ENCODE peak calls at places on chromosomes 13 and 19, in four cellular contexts. One of them, this sample, is unnamed.

GRCh38 chr19:33394006-33394722 is 20.7 kb downstream of the CEBPG start:
- DNase-seq in AML-193: peak; percentile 49
- DNase-seq in NCI-H446 treated with DMSO at 0.1 percent for 48 hours: no peak
- DNase-seq in stimulated activated naive CD8-positive, alpha-beta T cell treated with anti-CD3 and anti-CD28 coated beads, Interleukin-15, Interleukin-2, amounts not matched to agents 100 U/mL and 50 U/mL, for 24 hours: no peak
- DNase-seq in this sample: no peak

GRCh38 chr19:41998246-41999020 is 4.4 kb upstream of the ATP1A3 start:
- DNase-seq in AML-193: no peak
- DNase-seq in NCI-H446 treated with DMSO at 0.1 percent for 48 hours: no peak
- DNase-seq in stimulated activated naive CD8-positive, alpha-beta T cell treated with anti-CD3 and anti-CD28 coated beads, Interleukin-15, Interleukin-2, amounts not matched to agents 100 U/mL and 50 U/mL, for 24 hours: peak; percentile 76
- DNase-seq in this sample: no peak

GRCh38 chr13:76812971-76813691 is 73.1 kb downstream of the KCTD12 start:
- DNase-seq in AML-193: no peak
- DNase-seq in NCI-H446 treated with DMSO at 0.1 percent for 48 hours: no peak
- DNase-seq in stimulated activated naive CD8-positive, alpha-beta T cell treated with anti-CD3 and anti-CD28 coated beads, Interleukin-15, Interleukin-2, amounts not matched to agents 100 U/mL and 50 U/mL, for 24 hours: no peak
- DNase-seq in this sample: no peak

GRCh38 chr13:21435710-21436151 is 23.4 kb downstream of the ZDHHC20 start:
- DNase-seq in AML-193: peak; percentile 25
- DNase-seq in NCI-H446 treated with DMSO at 0.1 percent for 48 hours: no peak
- DNase-seq in stimulated activated naive CD8-positive, alpha-beta T cell treated with anti-CD3 and anti-CD28 coated beads, Interleukin-15, Interleukin-2, amounts not matched to agents 100 U/mL and 50 U/mL, for 24 hours: peak; percentile 40
- DNase-seq in this sample: peak; percentile 46

GRCh38 chr13:21240586-21240985 is 64.1 kb downstream of the MRPL57 start:
- DNase-seq in AML-193: no peak
- DNase-seq in NCI-H446 treated with DMSO at 0.1 percent for 48 hours: no peak
- DNase-seq in stimulated activated naive CD8-positive, alpha-beta T cell treated with anti-CD3 and anti-CD28 coated beads, Interleukin-15, Interleukin-2, amounts not matched to agents 100 U/mL and 50 U/mL, for 24 hours: no peak
- DNase-seq in this sample: peak; percentile 33

GRCh38 chr13:84607614-84608013 is 725.3 kb upstream of the SLITRK1 start:
- DNase-seq in AML-193: no peak
- DNase-seq in NCI-H446 treated with DMSO at 0.1 percent for 48 hours: peak; percentile 48
- DNase-seq in stimulated activated naive CD8-positive, alpha-beta T cell treated with anti-CD3 and anti-CD28 coated beads, Interleukin-15, Interleukin-2, amounts not matched to agents 100 U/mL and 50 U/mL, for 24 hours: no peak
- DNase-seq in this sample: no peak

GRCh38 chr13:45781553-45782326 is 69.8 kb downstream of the SIAH3 start:
- DNase-seq in AML-193: no peak
- DNase-seq in NCI-H446 treated with DMSO at 0.1 percent for 48 hours: peak; percentile 86
- DNase-seq in stimulated activated naive CD8-positive, alpha-beta T cell treated with anti-CD3 and anti-CD28 coated beads, Interleukin-15, Interleukin-2, amounts not matched to agents 100 U/mL and 50 U/mL, for 24 hours: no peak
- DNase-seq in this sample: peak; percentile 32

GRCh38 chr13:51158923-51159322 is 47.8 kb upstream of the C13orf42 start:
- DNase-seq in AML-193: no peak
- DNase-seq in NCI-H446 treated with DMSO at 0.1 percent for 48 hours: peak; percentile 12
- DNase-seq in stimulated activated naive CD8-positive, alpha-beta T cell treated with anti-CD3 and anti-CD28 coated beads, Interleukin-15, Interleukin-2, amounts not matched to agents 100 U/mL and 50 U/mL, for 24 hours: no peak
- DNase-seq in this sample: no peak